ENCODE peak calls at places on chromosomes 12 and 14, in nine cellular contexts. W, D, A, I, K, U, L, B and M are unnamed samples.

GRCh38 chr12:292186-292585 is 29.6 kb upstream of the SLC6A13 start:
- DNase-seq in I (no peak), K (no peak), W (no peak), A (no peak), B (no peak), U (no peak), D (no peak), L (no peak), M (no peak)

GRCh38 chr12:118463677-118464076 is 87.3 kb downstream of the SUDS3 start:
- DNase-seq in B (no peak), K (no peak), D (no peak), U (no peak), L (no peak), I (no peak), W (no peak), A (no peak), M (no peak)

GRCh38 chr14:73058923-73059311 is 583 bp downstream of the RBM25 start:
- DNase-seq in W (peak), K (peak), A (no peak), B (peak), I (no peak), U (peak), D (no peak), L (no peak), M (peak)

GRCh38 chr14:35374273-35374681 is 30.3 kb downstream of the NFKBIA start:
- DNase-seq in D (peak), I (peak), K (peak), A (peak), W (peak), L (no peak), B (peak), U (no peak), M (no peak)

GRCh38 chr12:3261782-3262359 is 184.7 kb downstream of the TSPAN9 start:
- DNase-seq in K (peak), L (no peak), B (no peak), A (no peak), W (no peak), D (no peak), I (no peak), U (no peak), M (no peak)

GRCh38 chr14:70097576-70098256 is 91.0 kb downstream of the SLC8A3 start:
- DNase-seq in W (no peak), U (no peak), B (no peak), L (no peak), K (no peak), I (no peak), D (no peak), A (no peak), M (no peak)

GRCh38 chr12:89354630-89354931 is 2.3 kb upstream of the DUSP6 start:
- DNase-seq in L (no peak), W (no peak), A (no peak), U (no peak), B (peak), D (no peak), K (no peak), I (no peak), M (no peak)

GRCh38 chr12:49621651-49622500 is 1.5 kb upstream of the PRPF40B start:
- DNase-seq in W (no peak), U (no peak), B (no peak), A (no peak), K (no peak), L (no peak), I (no peak), D (no peak), M (no peak)

GRCh38 chr12:25207883-25208282 is 12.8 kb downstream of the ETFRF1 start:
- DNase-seq in A (no peak), U (no peak), B (no peak), D (no peak), L (no peak), I (no peak), W (no peak), K (no peak), M (no peak)

GRCh38 chr12:24979971-24980730 is 31.2 kb upstream of the BCAT1 start:
- DNase-seq in D (no peak), I (no peak), W (no peak), U (peak), L (no peak), K (no peak), A (no peak), B (no peak), M (no peak)

GRCh38 chr12:67431436-67432049 is 162.4 kb downstream of the CAND1 start:
- DNase-seq in A (no peak), U (no peak), I (no peak), D (no peak), L (no peak), W (no peak), K (no peak), B (no peak), M (no peak)

GRCh38 chr14:68668028-68668427 is 124.8 kb downstream of the ZFP36L1 start:
- DNase-seq in U (no peak), D (no peak), A (peak), B (no peak), I (no peak), L (no peak), W (no peak), K (peak), M (peak)

GRCh38 chr12:18158774-18159557 is 69.0 kb upstream of the RERGL start:
- DNase-seq in L (no peak), K (no peak), U (no peak), I (no peak), B (peak), D (no peak), W (no peak), A (no peak), M (no peak)

GRCh38 chr12:22733756-22734155 is 108.8 kb downstream of the ETNK1 start:
- DNase-seq in L (no peak), D (no peak), A (no peak), I (no peak), U (no peak), W (no peak), K (no peak), B (no peak), M (no peak)

GRCh38 chr12:64187370-64187769 is 34.7 kb downstream of the KICS2 start:
- DNase-seq in K (no peak), U (no peak), A (no peak), B (no peak), L (no peak), W (no peak), D (no peak), I (no peak), M (no peak)

GRCh38 chr12:119659289-119659897 is 8.5 kb upstream of the PRKAB1 start:
- DNase-seq in A (peak), W (no peak), B (peak), U (peak), K (no peak), L (no peak), I (peak), D (no peak), M (no peak)

GRCh38 chr12:124567035-124567672 is at the start of gene NCOR2:
- DNase-seq in L (no peak), B (no peak), A (no peak), W (no peak), D (peak), K (no peak), I (no peak), U (peak), M (no peak)

GRCh38 chr12:24803406-24804245 is 145.3 kb downstream of the BCAT1 start:
- DNase-seq in D (no peak), B (no peak), K (no peak), A (no peak), I (no peak), U (no peak), W (no peak), L (no peak), M (no peak)

GRCh38 chr12:89980236-89980635 is 271.6 kb upstream of the ATP2B1 start:
- DNase-seq in A (no peak), K (no peak), D (no peak), L (no peak), I (no peak), W (peak), U (no peak), B (peak), M (no peak)

GRCh38 chr12:102956738-102957338 is 636 bp upstream of the ASCL1 start:
- DNase-seq in A (no peak), D (no peak), L (no peak), B (no peak), K (no peak), U (no peak), I (no peak), W (no peak), M (no peak)

GRCh38 chr14:60482743-60483142 is 3.1 kb downstream of the C14orf39 start:
- DNase-seq in K (no peak), U (no peak), L (no peak), W (no peak), D (no peak), I (no peak), B (no peak), A (no peak), M (no peak)

GRCh38 chr12:126718365-126718764 is 1548.6 kb upstream of the TMEM132C start:
- DNase-seq in I (no peak), K (no peak), B (no peak), L (no peak), A (no peak), D (no peak), W (no peak), U (no peak), M (no peak)

GRCh38 chr14:44873536-44873935 is 88.2 kb downstream of the KLHL28 start:
- DNase-seq in W (no peak), I (no peak), A (no peak), K (no peak), D (no peak), B (no peak), L (no peak), U (no peak), M (no peak)

GRCh38 chr12:67388331-67389163 is 119.4 kb downstream of the CAND1 start:
- DNase-seq in K (no peak), D (no peak), U (no peak), B (no peak), A (no peak), W (no peak), I (no peak), L (no peak), M (no peak)

GRCh38 chr12:76199808-76200207 is 115.3 kb upstream of the NAP1L1 start:
- DNase-seq in W (no peak), L (no peak), A (no peak), I (no peak), D (no peak), K (no peak), B (no peak), U (no peak), M (no peak)

GRCh38 chr12:16608346-16608745 is 2.4 kb upstream of the LMO3 start:
- DNase-seq in K (no peak), B (no peak), I (no peak), W (no peak), D (no peak), L (no peak), U (no peak), A (no peak), M (no peak)

GRCh38 chr12:95960241-95960640 is 17.1 kb downstream of the AMDHD1 start:
- DNase-seq in B (no peak), W (no peak), D (no peak), I (no peak), L (no peak), U (no peak), K (no peak), A (no peak), M (no peak)

GRCh38 chr12:89793946-89794345 is 85.3 kb upstream of the ATP2B1 start:
- DNase-seq in L (no peak), W (no peak), D (no peak), A (no peak), K (no peak), I (no peak), B (no peak), U (no peak), M (no peak)

DNA sequence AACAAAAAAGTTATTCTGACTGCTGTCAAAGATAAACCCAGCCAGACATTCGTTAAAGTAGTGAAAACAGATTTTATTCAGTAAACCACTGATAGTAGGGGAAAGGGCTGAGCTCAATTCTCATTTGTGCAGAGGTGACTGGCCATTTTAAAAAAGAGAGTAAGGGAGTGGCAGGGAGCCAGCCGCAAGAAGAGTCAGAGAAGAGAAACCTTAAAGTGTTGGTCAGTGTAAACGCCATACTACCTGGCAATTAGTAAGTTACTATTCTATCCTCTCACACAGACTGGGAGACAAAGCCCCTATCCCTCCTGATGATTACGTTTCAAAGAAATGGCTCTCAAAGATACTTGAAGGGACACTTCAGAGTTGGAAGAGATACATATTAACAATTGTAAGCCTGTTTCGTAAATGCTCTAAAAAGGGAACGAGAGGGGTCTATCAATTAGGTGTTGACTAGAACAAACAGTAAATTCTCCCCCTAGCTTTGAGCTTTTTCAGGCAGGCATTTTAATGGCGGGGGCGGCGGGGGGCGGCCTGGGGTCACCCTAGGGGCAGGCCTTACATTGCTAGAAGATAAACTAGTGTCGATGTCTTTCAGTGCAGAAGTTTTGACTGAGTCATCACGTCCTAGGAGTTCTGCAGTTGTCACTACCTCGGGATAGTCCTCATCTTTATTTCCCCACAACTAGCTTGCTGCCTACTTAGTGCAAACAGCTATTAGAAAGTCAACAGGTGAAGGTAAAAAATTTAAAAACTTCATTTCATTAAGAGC is 1.8 kb downstream of the ATP6V1D start:
- DNase-seq in K (no peak), A (no peak), D (no peak), W (no peak), B (no peak), L (no peak), I (no peak), U (peak), M (no peak)
- H3K4me3 ChIP-seq in K (no peak), A (no peak), D (no peak), W (no peak), B (no peak), L (no peak), I (no peak), U (peak), M (peak)

GRCh38 chr12:11823043-11823442 is 173.6 kb downstream of the ETV6 start:
- DNase-seq in I (no peak), W (no peak), L (no peak), K (no peak), A (no peak), D (no peak), U (no peak), B (no peak), M (no peak)
- TF ChIP-seq POLR2A in I (no peak), W (no peak), L (no peak), K (no peak), A (no peak), D (no peak), U (no peak), B (no peak), M (no peak)

GRCh38 chr12:57487055-57487596 is 742 bp upstream of the MARS1 start:
- DNase-seq in A (no peak), U (no peak), B (no peak), L (no peak), D (peak), W (no peak), I (no peak), K (no peak), M (no peak)
- H3K4me3 ChIP-seq in A (no peak), U (peak), B (peak), L (peak), D (peak), W (no peak), I (peak), K (peak), M (no peak)

GRCh38 chr12:53324779-53325538 is 3.5 kb upstream of the AAAS start:
- DNase-seq in K (peak), B (peak), A (peak), D (peak), W (peak), U (peak), L (peak), I (peak), M (peak)
- TF ChIP-seq POLR2A in K (peak), B (peak), A (peak), D (no peak), W (no peak), U (no peak), L (peak), I (peak), M (no peak)

GRCh38 chr14:20489093-20489994 is 16.0 kb upstream of the RNASE10 start:
- DNase-seq in L (no peak), A (no peak), W (no peak), U (no peak), B (no peak), I (no peak), D (no peak), K (no peak), M (no peak)
- H3K4me3 ChIP-seq in L (no peak), A (no peak), W (no peak), U (no peak), B (no peak), I (no peak), D (no peak), K (no peak), M (no peak)

DNA sequence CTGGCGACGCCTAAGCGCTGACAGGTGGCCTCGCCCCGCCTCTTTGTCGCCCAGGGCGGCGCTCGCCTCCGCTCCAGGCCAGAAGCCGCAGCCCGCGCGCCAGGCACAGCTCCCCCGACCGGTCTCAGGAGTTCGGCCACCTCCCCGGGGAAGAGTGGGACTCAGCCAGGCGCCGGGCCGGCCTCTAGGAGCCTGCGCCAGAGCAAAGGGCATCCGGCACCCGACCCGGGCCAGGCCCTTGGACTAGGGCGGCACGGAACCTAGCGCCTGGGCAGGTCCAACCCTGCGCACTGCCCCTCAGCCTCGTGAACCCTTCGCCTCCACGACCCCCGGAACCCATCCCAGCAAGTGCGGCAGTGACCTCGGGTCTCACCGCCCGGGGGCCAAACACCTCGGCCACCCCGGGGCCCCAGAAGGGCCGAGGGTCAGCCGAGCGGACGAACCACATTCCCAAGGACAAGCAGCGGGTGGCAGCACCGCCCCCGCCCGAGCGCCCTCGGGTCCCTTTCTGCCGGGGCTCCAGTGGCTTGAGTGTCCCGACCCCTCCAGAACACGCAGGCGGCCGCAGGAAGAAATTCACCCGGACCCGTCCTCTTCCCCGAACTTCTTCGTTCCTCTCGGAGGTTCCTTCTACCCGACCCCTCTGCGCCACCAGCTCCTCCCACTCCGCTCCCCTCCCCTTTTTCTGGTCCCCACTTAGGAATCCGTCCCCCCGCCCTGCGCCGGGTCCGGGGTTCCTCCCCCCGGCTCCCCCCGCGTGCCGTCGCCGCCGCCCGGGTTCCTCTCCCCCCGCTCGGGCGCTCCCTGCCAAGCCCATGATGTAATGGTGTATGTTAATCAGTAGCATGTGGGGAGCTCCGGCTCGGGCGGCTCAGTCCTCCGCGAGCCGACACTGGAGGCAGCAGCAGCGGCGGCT is 1.4 kb upstream of the SAMD4A start:
- DNase-seq in B (peak), K (peak), L (peak), A (peak), W (peak), D (peak), U (peak), I (peak), M (peak)
- TF ChIP-seq POLR2A in B (peak), K (peak), L (peak), A (peak), W (peak), D (peak), U (peak), I (peak), M (peak)

GRCh38 chr12:109967383-109968031 is 28.7 kb downstream of the GIT2 start:
- DNase-seq in K (no peak), W (no peak), L (no peak), U (no peak), D (no peak), B (no peak), I (no peak), A (no peak), M (no peak)
- H3K4me3 ChIP-seq in K (no peak), W (no peak), L (no peak), U (no peak), D (no peak), B (no peak), I (no peak), A (no peak), M (no peak)

GRCh38 chr12:121776190-121777098 is 17.0 kb downstream of the RHOF start:
- DNase-seq in L (peak), U (peak), K (peak), I (peak), W (peak), A (peak), B (peak), D (peak), M (peak)
- TF ChIP-seq POLR2A in L (no peak), U (no peak), K (no peak), I (no peak), W (no peak), A (no peak), B (no peak), D (no peak), M (no peak)